ENCODE peak calls at places on chromosomes 16 and 17, in five cellular contexts. A is H54, B is transverse colon, N is lower leg skin, Y is testis. K is an unnamed sample.

GRCh38 chr17:55341432-55341831 is 76.7 kb downstream of the HLF start:
- DNase-seq in A (no peak), B (no peak), N (no peak), Y (no peak), K (no peak)

GRCh38 chr16:24721830-24722238 is 7.6 kb upstream of the TNRC6A start:
- DNase-seq in A (no peak), B (no peak), N (no peak), Y (no peak), K (no peak)

GRCh38 chr17:50266384-50267073 is 7.7 kb upstream of the TMEM92 start:
- DNase-seq in A (peak), B (peak), N (no peak), Y (peak), K (peak)

GRCh38 chr17:49741009-49741691 is 22.8 kb downstream of the FAM117A start:
- DNase-seq in A (no peak), B (no peak), N (no peak), Y (no peak), K (no peak)

GRCh38 chr17:42817866-42818265 is 6.2 kb downstream of the BECN1 start:
- DNase-seq in A (no peak), B (no peak), N (no peak), Y (no peak), K (no peak)

GRCh38 chr16:56277040-56277439 is 85.8 kb downstream of the GNAO1 start:
- DNase-seq in A (no peak), B (no peak), N (no peak), Y (no peak), K (no peak)

GRCh38 chr17:1779571-1780074 is 17.8 kb downstream of the SERPINF1 start:
- DNase-seq in A (peak), B (peak), N (peak), Y (peak), K (peak)

GRCh38 chr17:58156839-58157803 is 8.9 kb downstream of the OR4D1 start:
- DNase-seq in A (no peak), B (peak), N (no peak), Y (peak), K (peak)

GRCh38 chr16:63174801-63175200 is 1138.6 kb upstream of the CDH8 start:
- DNase-seq in A (no peak), B (no peak), N (no peak), Y (no peak), K (no peak)

GRCh38 chr17:76085066-76085730 is 6.2 kb downstream of the ZACN start:
- DNase-seq in A (no peak), B (no peak), N (no peak), Y (no peak), K (no peak)

GRCh38 chr17:35044181-35044580 is 19.3 kb downstream of the RFFL start:
- DNase-seq in A (no peak), B (no peak), N (no peak), Y (no peak), K (no peak)

GRCh38 chr16:84687715-84688114 is 12.1 kb upstream of the USP10 start:
- DNase-seq in A (no peak), B (no peak), N (no peak), Y (no peak), K (no peak)

GRCh38 chr17:60174035-60174434 is 24.3 kb downstream of the CA4 start:
- DNase-seq in A (no peak), B (no peak), N (no peak), Y (no peak), K (no peak)

GRCh38 chr16:48596326-48596725 is 13.7 kb downstream of the N4BP1 start:
- DNase-seq in A (no peak), B (no peak), N (no peak), Y (no peak), K (no peak)

GRCh38 chr17:39167492-39167891 is 1.5 kb upstream of the ARL5C start:
- DNase-seq in A (no peak), B (no peak), N (no peak), Y (no peak), K (peak)

GRCh38 chr17:73740370-73740769 is 96.1 kb upstream of the SDK2 start:
- DNase-seq in A (no peak), B (no peak), N (no peak), Y (no peak), K (no peak)

GRCh38 chr16:67529639-67530012 is 997 bp downstream of the RIPOR1 start:
- DNase-seq in A (no peak), B (no peak), N (no peak), Y (no peak), K (no peak)

GRCh38 chr16:1773703-1774455 is 945 bp upstream of the MRPS34 start:
- DNase-seq in A (no peak), B (peak), N (no peak), Y (no peak), K (no peak)

GRCh38 chr17:82339634-82340580 is 6.3 kb upstream of the SECTM1 start:
- DNase-seq in A (no peak), B (no peak), N (no peak), Y (no peak), K (no peak)

GRCh38 chr16:23699100-23699499 is 13.9 kb downstream of the ERN2 start:
- DNase-seq in A (no peak), B (peak), N (no peak), Y (no peak), K (no peak)

GRCh38 chr16:4487955-4488481 is 11.8 kb downstream of the HMOX2 start:
- DNase-seq in A (no peak), B (no peak), N (no peak), Y (no peak), K (no peak)

GRCh38 chr16:78147846-78148535 is 48.5 kb downstream of the WWOX start:
- DNase-seq in A (no peak), B (no peak), N (no peak), Y (no peak), K (no peak)

GRCh38 chr16:86355538-86355937 is 154.8 kb upstream of the FOXF1 start:
- DNase-seq in A (peak), B (no peak), N (no peak), Y (no peak), K (no peak)

GRCh38 chr17:32627233-32628008 is 140.6 kb downstream of the CDK5R1 start:
- DNase-seq in A (no peak), B (no peak), N (no peak), Y (no peak), K (no peak)

GRCh38 chr17:7351665-7352558 is at the start of gene KCTD11:
- DNase-seq in A (peak), B (peak), N (peak), Y (peak), K (peak)

GRCh38 chr17:57555636-57556175 is 189.4 kb downstream of the CCDC182 start:
- DNase-seq in A (no peak), B (no peak), N (no peak), Y (no peak), K (no peak)

GRCh38 chr16:19718624-19718965 is 524 bp downstream of the IQCK start:
- DNase-seq in A (no peak), B (no peak), N (no peak), Y (peak), K (no peak)

GRCh38 chr16:19717319-19717718 is 708 bp downstream of the KNOP1 start:
- DNase-seq in A (no peak), B (no peak), N (no peak), Y (no peak), K (no peak)

GRCh38 chr16:19716183-19716582 is 1.8 kb downstream of the KNOP1 start:
- DNase-seq in A (no peak), B (peak), N (no peak), Y (no peak), K (no peak)

GRCh38 chr16:19715566-19715965 is 2.5 kb downstream of the KNOP1 start:
- DNase-seq in A (no peak), B (no peak), N (no peak), Y (no peak), K (no peak)

GRCh38 chr16:19717781-19718623 is at the start of the genes IQCK and KNOP1:
- DNase-seq in A (peak), B (peak), N (peak), Y (peak), K (peak)
- TF ChIP-seq POLR2A in A (peak), B (peak), N (no peak), Y (no peak), K (no peak)

DNA sequence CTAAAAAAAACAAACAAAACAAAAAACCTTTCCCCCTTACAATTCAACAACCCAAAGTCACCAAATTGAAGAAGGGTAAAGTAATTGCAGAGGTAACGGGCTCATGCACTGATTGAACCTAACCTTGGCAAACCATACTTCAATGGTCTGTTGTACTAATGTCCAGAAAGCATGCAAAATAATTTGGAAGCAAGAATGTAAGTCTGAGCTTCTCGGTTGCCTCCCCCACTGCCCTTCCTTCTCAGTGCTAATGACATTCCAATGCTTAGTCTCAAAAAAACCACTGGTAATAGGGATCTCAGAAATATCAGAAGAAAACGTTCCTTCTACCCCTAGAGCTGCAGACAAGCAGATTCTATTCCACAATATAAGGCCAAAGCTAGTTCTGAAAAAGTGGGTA is 15.8 kb downstream of the KRABD2 start:
- DNase-seq in A (no peak), B (no peak), N (no peak), Y (no peak), K (no peak)
- TF ChIP-seq POLR2A in A (no peak), B (no peak), N (no peak), Y (no peak), K (no peak)

DNA sequence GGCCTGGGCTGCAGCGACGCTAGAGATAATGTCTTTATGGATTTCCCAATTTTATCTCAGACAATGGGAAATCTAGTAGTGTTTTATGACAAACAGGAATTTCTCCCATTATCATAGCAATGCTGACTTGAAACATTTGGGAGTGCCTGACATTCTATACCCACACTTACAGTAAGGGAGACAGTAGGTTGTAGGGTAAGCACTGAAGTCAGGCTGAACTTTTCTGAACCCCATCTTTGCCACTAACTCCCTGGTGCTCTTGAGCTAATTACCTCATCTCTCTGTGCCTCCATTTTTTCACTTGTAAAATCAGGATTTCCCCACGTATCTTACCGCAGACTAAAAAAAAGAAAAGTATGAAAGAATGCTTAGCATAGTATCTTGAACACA is 13.3 kb upstream of the ITGB3 start:
- DNase-seq in A (no peak), B (no peak), N (no peak), Y (no peak), K (no peak)
- TF ChIP-seq POLR2A in A (no peak), B (no peak), N (no peak), Y (no peak), K (no peak)

GRCh38 chr17:4553669-4554068 is 1.5 kb downstream of the MYBBP1A start:
- DNase-seq in A (no peak), B (no peak), N (no peak), Y (no peak), K (peak)
- TF ChIP-seq POLR2A in A (no peak), B (no peak), N (no peak), Y (no peak), K (no peak)

GRCh38 chr16:7990864-7991263 is 599.4 kb downstream of the TMEM114 start:
- DNase-seq in A (no peak), B (no peak), N (no peak), Y (no peak), K (no peak)
- TF ChIP-seq POLR2A in A (no peak), B (no peak), N (no peak), Y (no peak), K (no peak)

GRCh38 chr17:77222356-77222755 is 81.6 kb downstream of the SEC14L1 start:
- DNase-seq in A (no peak), B (no peak), N (no peak), Y (no peak), K (no peak)
- TF ChIP-seq POLR2A in A (no peak), B (no peak), N (no peak), Y (no peak), K (no peak)

DNA sequence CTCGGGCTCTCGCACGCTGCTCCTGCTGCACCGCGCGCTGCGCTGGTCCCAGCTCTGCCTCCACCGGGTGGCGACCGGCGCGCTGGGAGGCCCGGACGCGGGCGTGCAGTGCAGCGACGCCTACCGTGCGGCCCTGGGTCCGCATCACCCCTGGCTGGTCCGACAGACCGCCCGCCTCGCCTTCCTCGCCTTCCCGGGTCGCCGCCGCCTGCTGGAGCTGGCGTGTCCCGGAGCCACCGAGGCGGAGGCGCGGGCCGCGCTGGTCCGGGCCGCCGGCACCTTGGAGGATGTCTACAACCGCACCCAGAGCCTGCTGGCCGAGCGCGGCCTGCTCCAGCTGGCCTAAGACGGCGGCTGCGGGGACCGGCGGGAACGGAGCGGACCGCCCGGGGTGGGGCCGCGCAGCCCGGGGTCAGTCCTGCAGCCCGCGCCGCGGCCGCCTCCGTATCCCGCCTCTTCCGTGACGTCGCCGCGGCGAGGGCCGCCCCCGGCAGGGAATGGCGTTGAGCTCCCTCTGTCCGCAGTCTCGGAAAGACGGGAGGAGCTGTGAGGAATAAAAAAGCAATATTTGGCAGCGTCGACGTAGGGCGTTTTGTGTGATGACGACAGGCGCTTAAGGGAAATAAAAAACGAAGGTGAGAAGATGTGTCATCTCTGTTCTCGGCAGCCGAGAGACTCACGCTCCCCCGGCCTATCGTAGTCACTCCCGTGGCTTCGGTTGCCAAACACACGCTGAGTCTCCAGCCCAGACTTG is 1.4 kb downstream of the GLTPD2 start:
- DNase-seq in A (peak), B (peak), N (peak), Y (peak), K (peak)
- TF ChIP-seq POLR2A in A (peak), B (peak), N (peak), Y (no peak), K (no peak)

DNA sequence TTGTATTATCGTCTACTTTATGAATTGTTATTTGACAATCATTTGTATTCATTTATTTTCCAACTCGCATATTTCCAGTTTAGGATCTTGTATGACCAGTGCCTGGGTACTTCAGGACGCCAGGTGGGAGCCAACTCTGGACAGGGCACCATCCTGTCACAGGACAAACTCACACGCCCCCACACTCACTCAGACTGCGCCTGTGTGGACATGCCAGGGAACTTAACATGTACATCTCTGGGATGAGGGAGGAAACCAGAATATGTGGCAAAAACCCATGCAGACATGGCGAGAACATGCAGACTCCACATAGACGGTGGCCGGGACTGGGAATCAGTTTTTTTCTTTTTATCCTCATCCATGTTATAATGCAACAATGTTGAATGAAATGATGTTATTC is 68.5 kb downstream of the CLEC16A start:
- DNase-seq in A (no peak), B (no peak), N (no peak), Y (no peak), K (no peak)
- TF ChIP-seq POLR2A in A (no peak), B (no peak), N (no peak), Y (no peak), K (no peak)

DNA sequence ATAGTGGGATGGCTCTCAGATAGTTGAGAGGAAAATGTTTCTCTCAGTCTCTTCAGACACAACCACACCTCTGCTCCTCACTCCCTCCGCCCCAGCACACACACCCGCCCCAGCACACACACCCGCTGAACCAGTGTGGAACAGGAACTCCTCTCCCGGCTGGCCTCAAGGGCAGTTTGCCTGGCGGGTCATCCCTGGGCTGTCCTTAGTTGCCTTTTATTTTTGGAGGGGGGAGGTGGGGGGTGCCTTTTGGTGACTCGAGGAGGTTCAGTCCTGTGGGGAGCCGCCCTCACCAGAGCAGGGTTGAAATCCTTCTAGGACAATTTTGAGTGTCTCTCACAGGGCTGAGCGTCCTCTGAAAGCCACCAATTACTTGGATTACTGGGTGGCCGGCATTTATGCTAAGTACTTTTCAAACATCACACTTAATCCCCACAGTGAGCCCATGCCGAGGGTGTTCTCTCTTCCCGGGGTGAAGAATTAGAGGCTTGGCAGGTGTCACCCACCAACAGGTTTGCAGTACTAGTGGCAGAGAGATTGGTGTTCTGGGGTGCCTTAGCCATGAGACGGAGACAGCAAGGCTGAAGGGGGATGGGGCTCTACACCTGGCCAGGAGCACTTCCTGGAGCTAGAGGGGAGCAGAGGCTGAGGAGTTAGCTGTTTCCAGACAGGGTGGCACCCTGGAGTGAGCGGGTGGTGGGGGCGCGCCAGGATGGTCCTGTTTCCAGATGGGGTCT is 2.8 kb downstream of the RASD1 start:
- DNase-seq in A (no peak), B (peak), N (no peak), Y (peak), K (no peak)
- TF ChIP-seq POLR2A in A (no peak), B (no peak), N (no peak), Y (no peak), K (no peak)

DNA sequence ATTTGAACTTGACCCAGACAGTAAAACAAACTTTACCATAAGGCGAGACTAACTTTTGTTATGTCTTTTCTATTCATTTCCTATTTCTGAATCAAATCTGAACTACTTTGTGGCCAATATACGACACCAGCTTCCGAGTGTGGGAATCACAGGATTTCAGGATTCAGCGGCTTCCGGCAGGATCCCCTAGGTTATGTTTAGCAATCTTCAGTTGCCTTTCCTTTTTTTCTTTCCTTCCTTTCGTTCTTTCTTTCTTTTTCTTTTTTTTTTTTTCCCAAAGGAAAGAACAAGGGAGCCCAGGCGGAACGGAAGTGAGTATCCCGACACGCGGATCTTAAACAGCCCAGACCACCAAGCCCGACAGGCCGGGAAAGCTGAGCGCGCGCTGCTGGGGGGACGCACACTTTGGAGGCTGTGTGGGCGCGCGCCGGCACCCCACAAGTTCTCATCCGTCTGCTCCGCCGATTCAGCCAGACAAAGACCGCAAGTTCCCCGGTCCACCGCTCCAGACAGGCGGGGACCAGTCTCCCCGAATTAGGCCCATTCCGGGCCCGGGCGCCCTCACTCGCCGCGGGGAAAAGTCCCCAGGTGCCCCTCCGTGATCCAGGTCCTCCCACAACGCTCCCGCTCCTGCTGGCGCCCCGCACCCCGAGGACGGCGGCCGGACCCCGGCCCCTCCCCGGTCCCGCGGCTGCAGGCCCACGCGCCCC is 540 bp downstream of the TBC1D16 start:
- DNase-seq in A (peak), B (peak), N (no peak), Y (no peak), K (no peak)
- TF ChIP-seq POLR2A in A (no peak), B (no peak), N (no peak), Y (no peak), K (no peak)

K was measured in heart left ventricle.